ENCODE peak calls at places on chromosomes 13 and 19, in seven cellular contexts. T, P, B, K, F, L and C are unnamed samples.

GRCh38 chr19:56314584-56315075 is at the start of gene ZSCAN5A:
- DNase-seq in T (peak; percentile 96), P (peak; percentile 97), B (peak; percentile 91), K (peak; percentile 97), F (peak; percentile 97), L (peak; percentile 66), C (peak; percentile 98)

GRCh38 chr19:39319892-39320168 is 833 bp downstream of the LRFN1 start:
- DNase-seq in T (no peak), P (no peak), B (no peak), K (no peak), F (no peak), L (no peak), C (no peak)

GRCh38 chr13:113665582-113666323 is 1.3 kb upstream of the GRK1 start:
- DNase-seq in T (no peak), P (no peak), B (no peak), K (no peak), F (peak; percentile 7), L (no peak), C (no peak)

GRCh38 chr13:20165417-20166257 is 4.8 kb upstream of the GJA3 start:
- DNase-seq in T (no peak), P (no peak), B (peak; percentile 74), K (no peak), F (no peak), L (no peak), C (no peak)

GRCh38 chr13:114152285-114152645 is 19.8 kb upstream of the RASA3 start:
- DNase-seq in T (no peak), P (no peak), B (no peak), K (no peak), F (no peak), L (no peak), C (no peak)

GRCh38 chr19:55178781-55179569 is 1.1 kb downstream of the SYT5 start:
- DNase-seq in T (peak; percentile 92), P (peak; percentile 95), B (peak; percentile 77), K (peak; percentile 87), F (peak; percentile 91), L (no peak), C (no peak)

GRCh38 chr19:52961981-52962380 is 700 bp downstream of the ZNF816 start:
- DNase-seq in T (no peak), P (no peak), B (no peak), K (no peak), F (no peak), L (no peak), C (peak; percentile 18)

GRCh38 chr19:3725640-3726310 is 17.6 kb downstream of the TJP3 start:
- DNase-seq in T (peak; percentile 85), P (peak; percentile 53), B (no peak), K (no peak), F (peak; percentile 11), L (peak; percentile 61), C (no peak)

GRCh38 chr19:22620401-22620800 is 13.7 kb upstream of the ZNF492 start:
- DNase-seq in T (no peak), P (no peak), B (no peak), K (no peak), F (no peak), L (no peak), C (no peak)
- H2BK5ac ChIP-seq in T (no peak overlapping the region), P (no peak overlapping the region), B (no peak overlapping the region), K (no peak overlapping the region), F (no peak overlapping the region), L (no peak overlapping the region), C (no peak overlapping the region)

DNA sequence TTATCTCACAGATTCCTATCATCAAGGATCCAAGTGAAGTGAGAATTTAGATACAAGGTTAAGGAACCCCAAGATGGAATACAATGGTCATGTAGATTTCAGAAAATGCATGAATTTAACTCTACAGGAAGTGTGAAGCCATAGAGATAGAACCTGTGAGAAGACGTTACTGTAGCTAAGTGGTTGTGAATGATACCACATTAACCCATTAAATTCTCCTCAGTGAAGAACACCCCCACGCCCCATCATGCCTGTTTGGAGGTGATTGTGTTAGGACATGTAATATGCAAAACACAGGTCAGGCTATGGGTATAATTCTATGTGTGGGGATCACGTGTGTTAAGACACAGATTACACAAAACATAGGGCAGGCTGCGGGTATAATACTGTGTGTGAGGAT is 1166.7 kb downstream of the EFNB2 start:
- DNase-seq in T (no peak), P (peak; percentile 75), B (no peak), K (no peak), F (no peak), L (no peak), C (no peak)
- H2BK5ac ChIP-seq in T (no peak overlapping the region), P (no peak overlapping the region), B (no peak overlapping the region), K (no peak overlapping the region), F (no peak overlapping the region), L (no peak overlapping the region), C (no peak overlapping the region)

DNA sequence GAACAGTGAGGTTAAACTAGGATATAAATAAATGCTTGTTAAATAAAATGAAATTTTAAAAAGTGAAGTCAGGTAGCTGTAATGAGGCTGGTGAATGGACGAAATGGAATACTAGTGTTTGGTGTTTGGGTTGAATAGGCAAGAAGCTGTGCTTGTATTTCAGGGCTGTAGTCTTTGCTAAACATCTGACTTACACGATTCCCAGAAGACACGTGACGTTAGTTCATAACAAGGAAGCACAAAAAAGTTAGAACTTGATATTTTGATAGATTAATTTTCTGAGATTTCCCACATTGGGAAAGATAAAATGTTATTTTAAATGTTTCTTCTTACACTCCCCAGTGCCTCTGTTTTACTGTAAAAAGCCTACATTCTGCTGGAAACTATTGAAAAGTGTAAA is 241.6 kb downstream of the SLITRK6 start:
- DNase-seq in T (no peak), P (no peak), B (no peak), K (no peak), F (no peak), L (no peak), C (no peak)
- H2BK5ac ChIP-seq in T (no peak overlapping the region), P (no peak overlapping the region), B (no peak overlapping the region), K (no peak overlapping the region), F (no peak overlapping the region), L (no peak overlapping the region), C (no peak overlapping the region)

GRCh38 chr13:83274679-83275078 is 607.6 kb downstream of the SLITRK1 start:
- DNase-seq in T (no peak), P (no peak), B (no peak), K (no peak), F (no peak), L (no peak), C (no peak)
- H2BK5ac ChIP-seq in T (no peak overlapping the region), P (no peak overlapping the region), B (no peak overlapping the region), K (no peak overlapping the region), F (no peak overlapping the region), L (no peak overlapping the region), C (no peak overlapping the region)

GRCh38 chr13:76000131-76000530 is 364.0 kb downstream of the LMO7 start:
- DNase-seq in T (no peak), P (no peak), B (no peak), K (peak; percentile 9), F (no peak), L (no peak), C (no peak)
- H2BK5ac ChIP-seq in T (no peak overlapping the region), P (no peak overlapping the region), B (no peak overlapping the region), K (no peak overlapping the region), F (no peak overlapping the region), L (no peak overlapping the region), C (no peak overlapping the region)

GRCh38 chr19:49128545-49129237 is 9.3 kb downstream of the PPFIA3 start:
- DNase-seq in T (no peak), P (no peak), B (no peak), K (no peak), F (no peak), L (no peak), C (no peak)
- H2BK5ac ChIP-seq in T (no peak overlapping the region), P (no peak overlapping the region), B (no peak overlapping the region), K (no peak overlapping the region), F (no peak overlapping the region), L (no peak overlapping the region), C (no peak overlapping the region)

DNA sequence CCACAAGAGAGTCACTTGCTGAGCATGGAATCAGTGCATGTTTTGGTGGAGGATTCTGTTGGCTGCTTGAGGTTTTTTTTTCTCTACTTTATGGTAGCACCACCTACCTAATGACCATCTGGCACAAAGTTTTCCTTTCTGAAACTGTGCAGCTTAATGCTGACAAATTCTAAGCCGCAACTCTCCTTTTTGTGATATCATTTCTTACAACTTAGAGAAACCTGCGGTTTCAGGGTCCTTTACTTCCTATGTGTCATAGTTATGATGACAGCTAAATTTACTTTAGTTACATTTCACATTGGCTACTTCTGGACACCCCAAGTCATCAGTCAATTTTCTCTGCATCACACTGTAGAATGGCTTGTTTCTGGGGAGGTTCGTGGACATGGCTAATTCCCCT is 115.4 kb upstream of the TMTC4 start:
- DNase-seq in T (no peak), P (no peak), B (no peak), K (no peak), F (peak; percentile 30), L (no peak), C (no peak)
- H2BK5ac ChIP-seq in T (no peak overlapping the region), P (no peak overlapping the region), B (no peak overlapping the region), K (no peak overlapping the region), F (no peak overlapping the region), L (no peak overlapping the region), C (no peak overlapping the region)

GRCh38 chr13:112062047-112062618 is 4.8 kb upstream of the SOX1 start:
- DNase-seq in T (no peak), P (no peak), B (no peak), K (no peak), F (no peak), L (no peak), C (no peak)
- H2BK5ac ChIP-seq in T (no peak overlapping the region), P (no peak overlapping the region), B (no peak overlapping the region), K (no peak overlapping the region), F (no peak overlapping the region), L (no peak overlapping the region), C (no peak overlapping the region)

DNA sequence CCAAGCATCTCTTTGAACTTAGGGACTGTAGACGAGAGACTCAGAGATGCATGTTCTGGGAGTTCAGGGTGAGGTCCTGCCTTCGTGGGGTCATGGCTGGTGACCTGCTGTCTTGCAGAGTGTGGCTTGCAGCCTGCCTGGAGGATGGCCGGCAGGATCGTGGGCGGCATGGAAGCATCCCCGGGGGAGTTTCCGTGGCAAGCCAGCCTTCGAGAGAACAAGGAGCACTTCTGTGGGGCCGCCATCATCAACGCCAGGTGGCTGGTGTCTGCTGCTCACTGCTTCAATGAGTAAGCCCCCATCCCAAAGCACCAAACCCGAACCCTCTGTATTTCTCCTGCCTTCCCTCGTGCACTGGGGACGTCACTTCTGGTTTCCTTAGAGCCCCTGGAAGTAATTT is 22.1 kb downstream of the TIMM13 start:
- DNase-seq in T (no peak), P (no peak), B (no peak), K (no peak), F (no peak), L (no peak), C (no peak)
- H2BK5ac ChIP-seq in T (no peak overlapping the region), P (no peak overlapping the region), B (no peak overlapping the region), K (no peak overlapping the region), F (no peak overlapping the region), L (no peak overlapping the region), C (no peak overlapping the region)